ENCODE peak calls at places on chromosomes 2 and 18, in four cellular contexts. D, F, R and X are unnamed samples.

GRCh38 chr18:7950380-7951143 is 383.4 kb downstream of the PTPRM start:
- DNase-seq in D (no peak), F (peak; percentile 9), R (peak; percentile 20), X (no peak)

GRCh38 chr18:77055429-77056310 is 76.9 kb downstream of the MBP start:
- DNase-seq in D (no peak), F (no peak), R (no peak), X (no peak)

GRCh38 chr2:104862061-104862941 is 8.4 kb downstream of the POU3F3 start:
- DNase-seq in D (peak; percentile 85), F (no peak), R (no peak), X (no peak)

GRCh38 chr2:23916727-23917458 is 10.0 kb downstream of the ATAD2B start:
- DNase-seq in D (no peak), F (peak; percentile 42), R (peak; percentile 73), X (no peak)

GRCh38 chr18:32847719-32848118 is 74.9 kb upstream of the KLHL14 start:
- DNase-seq in D (no peak), F (no peak), R (no peak), X (no peak)

GRCh38 chr18:13139885-13140450 is 78.6 kb upstream of the LDLRAD4 start:
- DNase-seq in D (no peak), F (peak; percentile 31), R (peak; percentile 80), X (no peak)

GRCh38 chr2:100812141-100812540 is 7.8 kb upstream of the NPAS2 start:
- DNase-seq in D (no peak), F (no peak), R (no peak), X (no peak)

GRCh38 chr2:210188190-210188589 is 17.0 kb upstream of the KANSL1L start:
- DNase-seq in D (no peak), F (no peak), R (no peak), X (no peak)

GRCh38 chr2:152240559-152241231 is 65.1 kb upstream of the STAM2 start:
- DNase-seq in D (no peak), F (no peak), R (no peak), X (no peak)

GRCh38 chr2:241801611-241802420 is 7.2 kb upstream of the NEU4 start:
- DNase-seq in D (peak; percentile 62), F (peak; percentile 77), R (no peak), X (no peak)

GRCh38 chr2:105732096-105732495 is 12.6 kb upstream of the NCK2 start:
- DNase-seq in D (no peak), F (no peak), R (no peak), X (no peak)

GRCh38 chr2:116074161-116074560 is 1631.7 kb downstream of the DPP10 start:
- DNase-seq in D (no peak), F (no peak), R (no peak), X (no peak)

GRCh38 chr2:232410238-232410900 is 3.7 kb downstream of the ALPG start:
- DNase-seq in D (no peak), F (no peak), R (no peak), X (no peak)

GRCh38 chr2:64838817-64839216 is 150.4 kb upstream of the SLC1A4 start:
- DNase-seq in D (no peak), F (no peak), R (no peak), X (no peak)

GRCh38 chr2:177478907-177479306 is 86.3 kb downstream of the AGPS start:
- DNase-seq in D (no peak), F (no peak), R (no peak), X (no peak)

GRCh38 chr18:43596106-43596712 is 318.9 kb upstream of the SYT4 start:
- DNase-seq in D (no peak), F (peak; percentile 2), R (peak; percentile 13), X (no peak)

GRCh38 chr2:17719562-17720371 is 33.8 kb downstream of the SMC6 start:
- DNase-seq in D (no peak), F (peak; percentile 31), R (no peak), X (no peak)

GRCh38 chr2:43184339-43184895 is 42.0 kb downstream of the ZFP36L2 start:
- DNase-seq in D (no peak), F (peak; percentile 75), R (peak; percentile 94), X (no peak)

GRCh38 chr18:23921716-23922285 is 92.8 kb upstream of the TTC39C start:
- DNase-seq in D (no peak), F (no peak), R (no peak), X (no peak)

GRCh38 chr2:66428986-66429612 is 5.8 kb upstream of the MEIS1 start:
- DNase-seq in D (no peak), F (peak; percentile 36), R (peak; percentile 61), X (no peak)

GRCh38 chr18:395481-396250 is 104.8 kb downstream of the COLEC12 start:
- DNase-seq in D (no peak), F (no peak), R (no peak), X (no peak)

GRCh38 chr2:230795856-230796255 is 68.9 kb upstream of the ITM2C start:
- DNase-seq in D (no peak), F (no peak), R (no peak), X (no peak)

GRCh38 chr2:187302619-187303018 is 145.4 kb downstream of the CALCRL start:
- DNase-seq in D (no peak), F (no peak), R (no peak), X (no peak)

GRCh38 chr2:8086796-8087479 is 594.9 kb upstream of the ID2 start:
- DNase-seq in D (no peak), F (no peak), R (no peak), X (no peak)

GRCh38 chr2:111678651-111679050 is 205.3 kb downstream of the ANAPC1 start:
- DNase-seq in D (no peak), F (no peak), R (no peak), X (no peak)

GRCh38 chr2:28359222-28360065 is 33.2 kb upstream of the FOSL2 start:
- DNase-seq in D (no peak), F (peak; percentile 71), R (peak; percentile 69), X (peak; percentile 57)

GRCh38 chr18:64132871-64133270 is 16.0 kb downstream of the LINC00305 start:
- DNase-seq in D (no peak), F (no peak), R (no peak), X (no peak)

GRCh38 chr2:64937341-64938230 is 51.6 kb upstream of the SLC1A4 start:
- DNase-seq in D (no peak), F (no peak), R (no peak), X (peak; percentile 77)

GRCh38 chr2:129726271-129726670 is 253.2 kb upstream of the RAB6C start:
- DNase-seq in D (no peak), F (no peak), R (no peak), X (no peak)

DNA sequence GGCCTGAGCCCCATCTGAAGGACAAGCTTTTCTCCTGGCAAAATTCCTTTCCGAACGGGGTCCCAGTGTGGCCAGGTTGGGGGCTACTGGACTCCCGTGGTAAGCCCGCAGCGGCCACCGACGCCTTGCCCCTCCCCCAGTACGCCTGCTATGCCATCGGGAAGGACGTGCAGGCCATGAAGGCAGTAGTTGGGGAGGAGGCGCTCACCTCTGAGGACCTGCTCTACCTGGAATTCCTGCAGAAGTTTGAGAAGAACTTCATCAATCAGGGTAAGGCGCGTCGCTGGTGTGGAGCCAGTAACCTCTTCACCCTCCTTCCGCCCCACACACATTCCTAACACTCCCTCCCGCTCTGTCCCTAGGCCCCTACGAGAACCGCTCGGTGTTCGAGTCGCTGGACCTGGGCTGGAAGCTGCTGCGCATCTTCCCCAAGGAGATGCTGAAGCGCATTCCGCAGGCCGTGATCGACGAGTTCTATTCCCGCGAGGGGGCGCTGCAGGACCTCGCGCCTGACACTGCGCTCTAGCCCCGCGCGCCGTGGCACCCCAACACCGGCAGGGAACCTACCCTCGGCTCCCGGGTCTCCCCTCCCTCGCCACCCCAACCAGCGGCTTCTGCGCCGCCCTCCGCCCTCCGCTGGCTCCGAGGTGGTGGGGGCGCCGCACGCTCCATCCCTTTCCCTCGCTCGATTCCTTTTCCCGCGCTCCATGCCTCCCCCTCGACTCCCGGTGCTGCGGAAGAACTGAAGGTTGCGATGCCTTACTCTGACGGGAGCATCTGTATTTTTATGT is 13.6 kb upstream of the ANKRD53 start:
- DNase-seq in D (peak; percentile 92), F (peak; percentile 76), R (peak; percentile 22), X (no peak)
- TF ChIP-seq CEBPB in D (no peak), F (no peak), R (no peak), X (no peak)

DNA sequence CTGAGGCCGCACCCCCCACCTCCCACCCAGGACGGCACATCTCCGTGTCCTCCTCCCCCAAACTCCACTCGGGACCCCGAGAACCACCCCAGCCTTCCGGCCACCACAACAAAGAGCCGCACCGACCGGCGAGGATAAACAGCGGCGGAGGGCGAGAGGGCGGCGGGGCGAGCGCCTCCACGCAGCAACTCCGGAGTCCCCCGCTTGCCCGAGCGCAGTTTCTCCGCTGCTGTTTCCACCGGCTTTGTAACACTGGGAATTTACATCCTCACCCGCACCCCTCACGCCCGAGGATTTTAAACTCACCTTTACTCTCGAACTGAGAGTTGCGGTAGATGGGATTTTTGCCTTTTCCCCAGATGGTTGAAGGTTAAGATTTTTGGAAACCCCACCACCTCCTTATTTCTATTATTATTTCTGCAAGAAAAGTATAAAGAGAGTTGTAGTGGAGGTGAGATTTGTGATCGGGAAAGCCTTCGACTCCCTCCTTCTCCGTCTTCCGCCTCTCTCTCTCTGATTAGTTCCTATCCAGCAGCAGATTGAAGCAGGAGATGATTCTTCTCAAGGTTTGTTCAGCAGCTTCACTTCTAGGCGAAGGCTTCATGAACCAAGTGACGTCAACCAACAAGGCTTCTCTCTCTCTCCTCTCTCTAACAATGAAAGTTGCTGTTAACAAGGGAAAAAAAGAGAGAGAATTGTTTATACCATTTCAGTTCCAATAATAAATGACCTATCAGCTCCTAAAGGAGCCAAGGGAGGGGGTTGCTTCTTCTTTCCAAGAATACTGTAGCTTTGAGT is at the start of gene BAZ2B:
- DNase-seq in D (no peak), F (peak; percentile 65), R (peak; percentile 39), X (no peak)
- TF ChIP-seq SP1 in D (no peak), F (no peak), R (no peak), X (no peak)

DNA sequence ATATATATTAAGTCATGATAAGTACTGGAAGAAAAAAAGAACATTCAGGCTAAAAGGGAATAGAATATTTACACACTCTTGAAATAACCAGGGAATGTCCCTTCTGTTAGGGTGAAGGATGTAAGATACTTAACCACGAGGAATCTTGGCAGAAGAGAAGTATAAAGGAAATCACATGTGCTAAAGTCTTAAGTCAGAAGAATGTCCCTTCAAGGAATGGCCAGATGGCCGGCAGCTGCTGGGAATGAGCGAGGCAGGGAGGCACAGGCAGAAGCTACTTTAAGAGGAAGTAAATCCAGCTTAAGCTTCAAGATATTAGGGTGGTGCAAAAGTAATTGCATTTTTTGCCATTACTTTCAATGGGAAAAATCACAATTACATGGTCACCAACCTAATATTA is 5.5 kb downstream of the CCDC102B start:
- DNase-seq in D (no peak), F (no peak), R (no peak), X (no peak)
- TF ChIP-seq KDM1A in D (no peak), F (no peak), R (no peak), X (no peak)

GRCh38 chr2:19875280-19875679 is 26.5 kb downstream of the TTC32 start:
- DNase-seq in D (no peak), F (no peak), R (no peak), X (no peak)

GRCh38 chr2:19878268-19879046 is 23.3 kb downstream of the TTC32 start:
- DNase-seq in D (no peak), F (no peak), R (no peak), X (no peak)

GRCh38 chr2:19874726-19875125 is 27.1 kb downstream of the TTC32 start:
- DNase-seq in D (no peak), F (no peak), R (no peak), X (no peak)

GRCh38 chr2:19879115-19879514 is 22.7 kb downstream of the TTC32 start:
- DNase-seq in D (peak; percentile 24), F (no peak), R (no peak), X (no peak)

DNA sequence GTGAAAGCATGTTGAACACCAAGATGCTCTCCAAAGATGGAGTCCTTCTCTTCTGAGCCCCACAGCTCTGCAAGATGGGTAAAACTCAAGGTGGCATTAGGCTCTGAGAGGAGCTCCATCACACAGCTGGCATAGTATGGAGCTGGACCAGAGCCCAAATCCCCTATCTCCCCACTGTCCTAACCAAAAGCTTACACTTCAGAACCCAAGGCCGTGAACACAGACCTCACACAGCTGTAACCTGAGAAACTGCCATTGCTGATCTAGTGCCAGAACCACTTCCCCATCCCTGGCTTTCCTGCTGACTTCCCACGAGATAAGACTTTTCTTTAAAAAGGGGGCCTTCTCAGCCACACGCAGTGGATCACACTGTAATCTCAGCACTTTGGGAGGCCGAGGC is 25.0 kb downstream of the TTC32 start:
- DNase-seq in D (no peak), F (no peak), R (no peak), X (no peak)
- TF ChIP-seq CEBPB in D (no peak), F (no peak), R (no peak), X (no peak)